ENCODE peak calls at places on chromosomes 6 and 20, in five cellular contexts. I is upper lobe of left lung, T is colonic mucosa, M is aorta, F is OCI-LY7. Z is an unnamed sample.

GRCh38 chr6:159456349-159456748 is 236.7 kb downstream of the SOD2 start:
- DNase-seq in I (no peak), T (no peak), M (no peak), F (no peak), Z (no peak)

GRCh38 chr6:1351381-1352008 is 37.9 kb upstream of the FOXF2 start:
- DNase-seq in I (no peak), T (no peak), M (no peak), F (no peak), Z (no peak)

GRCh38 chr6:150078788-150079187 is 9.9 kb upstream of the ULBP3 start:
- DNase-seq in I (no peak), T (peak), M (no peak), F (no peak), Z (no peak)

GRCh38 chr6:7169296-7169721 is 61.5 kb downstream of the RREB1 start:
- DNase-seq in I (peak), T (no peak), M (peak), F (no peak), Z (no peak)

GRCh38 chr20:23399568-23400241 is 21.6 kb downstream of the NAPB start:
- DNase-seq in I (no peak), T (no peak), M (no peak), F (no peak), Z (no peak)

GRCh38 chr6:5205877-5206840 is 54.6 kb downstream of the LYRM4 start:
- DNase-seq in I (no peak), T (peak), M (no peak), F (no peak), Z (no peak)

GRCh38 chr6:12001004-12001705 is 11.0 kb upstream of the HIVEP1 start:
- DNase-seq in I (no peak), T (no peak), M (no peak), F (no peak), Z (no peak)

GRCh38 chr6:25280617-25280990 is 1.4 kb downstream of the CARMIL1 start:
- DNase-seq in I (no peak), T (peak), M (no peak), F (peak), Z (no peak)

GRCh38 chr20:34713194-34713943 is 9.2 kb downstream of the TP53INP2 start:
- DNase-seq in I (no peak), T (no peak), M (no peak), F (no peak), Z (peak)

GRCh38 chr20:38024496-38024895 is 8.8 kb downstream of the TTI1 start:
- DNase-seq in I (no peak), T (no peak), M (no peak), F (no peak), Z (no peak)
- H3K27ac ChIP-seq in I (no peak), T (no peak), M (no peak), F (no peak), Z (no peak)

GRCh38 chr6:154071236-154071635 is 32.2 kb downstream of the OPRM1 start:
- DNase-seq in I (no peak), T (no peak), M (no peak), F (no peak), Z (no peak)

GRCh38 chr6:154070041-154070440 is 31.0 kb downstream of the OPRM1 start:
- DNase-seq in I (no peak), T (no peak), M (no peak), F (no peak), Z (no peak)

GRCh38 chr6:154071711-154072110 is 32.7 kb downstream of the OPRM1 start:
- DNase-seq in I (no peak), T (no peak), M (no peak), F (no peak), Z (no peak)

GRCh38 chr6:154070657-154071056 is 31.6 kb downstream of the OPRM1 start:
- DNase-seq in I (no peak), T (no peak), M (no peak), F (no peak), Z (peak)
- H3K27ac ChIP-seq in I (no peak), T (no peak), M (no peak), F (no peak), Z (no peak)

GRCh38 chr6:167515873-167516507 is 191.1 kb downstream of the TTLL2 start:
- DNase-seq in I (no peak), T (no peak), M (no peak), F (no peak), Z (no peak)

GRCh38 chr6:167514524-167514923 is 189.6 kb downstream of the TTLL2 start:
- DNase-seq in I (no peak), T (no peak), M (no peak), F (no peak), Z (no peak)

GRCh38 chr6:167510648-167511047 is 185.8 kb downstream of the TTLL2 start:
- DNase-seq in I (no peak), T (no peak), M (peak), F (no peak), Z (no peak)

GRCh38 chr6:167513763-167514162 is 188.9 kb downstream of the TTLL2 start:
- DNase-seq in I (no peak), T (no peak), M (peak), F (no peak), Z (no peak)

GRCh38 chr6:167512926-167513325 is 188.0 kb downstream of the TTLL2 start:
- DNase-seq in I (no peak), T (no peak), M (no peak), F (no peak), Z (no peak)
- H3K27ac ChIP-seq in I (no peak), T (no peak), M (no peak), F (no peak), Z (no peak)

GRCh38 chr20:63456429-63457284 is 15.8 kb downstream of the KCNQ2 start:
- DNase-seq in I (peak), T (no peak), M (no peak), F (no peak), Z (no peak)
- H3K27ac ChIP-seq in I (no peak), T (no peak), M (no peak), F (no peak), Z (no peak)

GRCh38 chr6:35496036-35496850 is 636 bp downstream of the TEAD3 start:
- DNase-seq in I (peak), T (peak), M (peak), F (no peak), Z (no peak)

GRCh38 chr6:35499372-35499771 is 2.5 kb upstream of the TEAD3 start:
- DNase-seq in I (no peak), T (no peak), M (no peak), F (no peak), Z (no peak)

GRCh38 chr6:35496851-35497570 is at the start of gene TEAD3:
- DNase-seq in I (peak), T (peak), M (peak), F (peak), Z (no peak)

GRCh38 chr6:35498407-35499045 is 1.6 kb upstream of the TEAD3 start:
- DNase-seq in I (no peak), T (no peak), M (no peak), F (no peak), Z (no peak)

DNA sequence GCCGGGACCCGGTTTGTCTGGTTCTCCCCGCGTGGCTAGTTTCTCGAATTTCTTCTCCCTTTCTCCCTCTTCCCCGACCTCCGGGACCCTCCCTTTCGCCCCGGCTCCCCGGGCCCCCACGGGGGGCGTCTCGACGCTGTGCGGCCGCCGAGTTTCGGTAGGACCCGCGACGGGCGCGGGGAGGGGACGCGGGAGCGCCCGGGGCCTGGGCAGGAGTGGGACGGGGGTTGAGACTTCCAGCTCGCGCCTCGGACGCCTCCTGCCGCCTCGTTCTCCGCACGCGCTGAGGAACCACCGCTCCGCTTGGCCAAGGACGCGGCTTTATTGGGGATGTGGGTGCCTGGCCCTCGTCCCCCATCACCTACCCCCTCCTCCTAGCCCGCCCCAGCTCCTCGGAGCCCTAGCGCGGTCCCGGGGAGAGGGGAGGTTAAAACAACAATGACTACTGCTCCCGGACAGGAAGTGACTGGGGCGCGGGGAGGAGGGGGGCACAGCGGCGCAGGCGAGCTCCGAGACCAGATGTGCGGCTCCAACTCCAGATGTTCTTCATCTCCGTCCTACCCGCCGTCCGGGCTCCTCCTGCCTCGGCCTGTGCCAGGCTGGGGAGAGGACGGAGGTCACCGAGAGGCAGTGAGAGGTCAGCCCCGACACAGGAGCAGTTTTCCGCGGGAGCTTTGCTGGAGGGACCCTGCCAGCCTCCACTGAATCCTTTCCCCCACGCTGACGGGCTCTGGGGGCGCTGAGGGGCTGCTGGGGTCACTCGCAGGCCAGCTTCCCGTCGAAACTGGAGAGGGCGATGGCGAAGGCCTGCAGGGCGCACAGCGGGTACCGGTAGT is 910 bp upstream of the TEAD3 start:
- DNase-seq in I (peak), T (peak), M (peak), F (peak), Z (no peak)
- H3K27ac ChIP-seq in I (peak), T (peak), M (peak), F (no peak), Z (peak)